ENCODE peak calls at places on chromosome 1, in five cellular contexts. Z is IMR-90, E is stomach, V is prostate gland, W is keratinocyte. J is an unnamed sample.

GRCh38 chr1:115978292-115978941 is 2.1 kb downstream of the SLC22A15 start:
- DNase-seq in Z (no peak), E (no peak), V (no peak), W (no peak), J (no peak)

GRCh38 chr1:225341642-225342041 is 86.2 kb downstream of the LBR start:
- DNase-seq in Z (no peak), E (no peak), V (no peak), W (no peak), J (no peak)

GRCh38 chr1:190975827-190976226 is 498.2 kb upstream of the BRINP3 start:
- DNase-seq in Z (no peak), E (no peak), V (no peak), W (no peak), J (no peak)

GRCh38 chr1:32345289-32345827 is 9.3 kb upstream of the MARCKSL1 start:
- DNase-seq in Z (peak; percentile 45), E (peak; percentile 52), V (no peak), W (no peak), J (no peak)

GRCh38 chr1:109207472-109208103 is 6.1 kb upstream of the SARS1 start:
- DNase-seq in Z (no peak), E (no peak), V (no peak), W (no peak), J (no peak)

GRCh38 chr1:218467101-218467728 is 122.1 kb downstream of the TGFB2 start:
- DNase-seq in Z (peak; percentile 90), E (no peak), V (no peak), W (no peak), J (peak; percentile 97)

GRCh38 chr1:156772222-156772621 is 4.9 kb downstream of the PRCC start:
- DNase-seq in Z (no peak), E (no peak), V (no peak), W (no peak), J (no peak)

GRCh38 chr1:221237587-221237986 is 358.3 kb downstream of the HLX start:
- DNase-seq in Z (no peak), E (no peak), V (no peak), W (no peak), J (no peak)

GRCh38 chr1:240831191-240831631 is 219.3 kb upstream of the GREM2 start:
- DNase-seq in Z (peak; percentile 53), E (no peak), V (no peak), W (no peak), J (peak; percentile 76)

DNA sequence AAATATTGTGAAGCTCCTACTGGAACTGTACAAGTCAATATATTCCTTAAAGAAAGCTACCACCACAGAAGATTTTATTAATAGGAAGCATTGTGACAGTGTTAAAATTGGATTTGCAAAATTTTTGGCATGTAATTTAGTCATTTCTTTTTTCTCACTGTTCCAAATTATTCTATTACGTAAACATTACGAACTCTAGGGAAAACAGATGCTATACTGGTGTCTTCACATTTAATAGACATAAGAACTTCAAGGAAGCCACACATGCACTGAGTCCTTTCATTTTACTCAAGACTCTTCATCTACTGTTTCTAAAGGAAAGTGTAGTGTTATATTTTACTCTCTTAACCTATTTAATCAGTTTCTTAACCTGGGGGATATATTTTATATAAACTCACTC is 135.4 kb downstream of the HMCN1 start:
- DNase-seq in Z (no peak), E (no peak), V (no peak), W (no peak), J (no peak)
- TF ChIP-seq CTCF in Z (no peak), E (no peak), V (no peak), W (no peak), J (no peak)

GRCh38 chr1:34792424-34792823 is 375 bp upstream of the GJA4 start:
- DNase-seq in Z (no peak), E (no peak), V (no peak), W (no peak), J (no peak)
- H3K4me3 ChIP-seq in Z (no peak overlapping the region), E (peak overlapping the region; percentile 48), V (peak overlapping the region; percentile 19), W (no peak overlapping the region), J (no peak overlapping the region)

GRCh38 chr1:229075217-229075616 is 195.7 kb upstream of the RAB4A start:
- DNase-seq in Z (no peak), E (no peak), V (no peak), W (no peak), J (no peak)

GRCh38 chr1:229079196-229079595 is 191.7 kb upstream of the RAB4A start:
- DNase-seq in Z (no peak), E (no peak), V (no peak), W (no peak), J (no peak)

GRCh38 chr1:229080361-229080760 is 190.6 kb upstream of the RAB4A start:
- DNase-seq in Z (no peak), E (no peak), V (no peak), W (no peak), J (no peak)

GRCh38 chr1:229076217-229076616 is 194.7 kb upstream of the RAB4A start:
- DNase-seq in Z (no peak), E (no peak), V (no peak), W (no peak), J (no peak)
- H3K27me3 ChIP-seq in Z (peaks cover 11% of the 10 kb centered on the region), E (no peaks in the 10 kb centered on the region), V (no peaks in the 10 kb centered on the region), W (peaks cover 6% of the 10 kb centered on the region), J (no peaks in the 10 kb centered on the region)

GRCh38 chr1:99648107-99648506 is 2.2 kb downstream of the PALMD start:
- DNase-seq in Z (no peak), E (no peak), V (peak; percentile 60), W (no peak), J (no peak)
- TF ChIP-seq CTCF in Z (no peak), E (no peak), V (peak; percentile 39), W (peak; percentile 73), J (no peak)

GRCh38 chr1:161090617-161091016 is 1.3 kb upstream of the NECTIN4 start:
- DNase-seq in Z (no peak), E (no peak), V (no peak), W (no peak), J (no peak)

GRCh38 chr1:161089938-161090337 is 580 bp upstream of the NECTIN4 start:
- DNase-seq in Z (no peak), E (no peak), V (no peak), W (no peak), J (no peak)

GRCh38 chr1:161089251-161089924 is at the start of gene NECTIN4:
- DNase-seq in Z (no peak), E (peak; percentile 87), V (peak; percentile 78), W (no peak), J (no peak)

GRCh38 chr1:161086457-161086856 is 2.9 kb downstream of the NECTIN4 start:
- DNase-seq in Z (no peak), E (no peak), V (no peak), W (no peak), J (no peak)

GRCh38 chr1:161088587-161089110 is 709 bp downstream of the NECTIN4 start:
- DNase-seq in Z (peak; percentile 63), E (no peak), V (no peak), W (no peak), J (no peak)
- H3K4me3 ChIP-seq in Z (no peak overlapping the region), E (peak overlapping the region; percentile 50), V (peak overlapping the region; percentile 38), W (peak overlapping the region; percentile 41), J (no peak overlapping the region)

GRCh38 chr1:90838720-90839119 is 121.6 kb upstream of the BARHL2 start:
- DNase-seq in Z (no peak), E (no peak), V (no peak), W (no peak), J (no peak)
- H3K27me3 ChIP-seq in Z (peaks cover 84% of the 10 kb centered on the region), E (peaks cover 20% of the 10 kb centered on the region), V (peaks cover 25% of the 10 kb centered on the region), W (peaks cover 83% of the 10 kb centered on the region), J (peaks cover 31% of the 10 kb centered on the region)

DNA sequence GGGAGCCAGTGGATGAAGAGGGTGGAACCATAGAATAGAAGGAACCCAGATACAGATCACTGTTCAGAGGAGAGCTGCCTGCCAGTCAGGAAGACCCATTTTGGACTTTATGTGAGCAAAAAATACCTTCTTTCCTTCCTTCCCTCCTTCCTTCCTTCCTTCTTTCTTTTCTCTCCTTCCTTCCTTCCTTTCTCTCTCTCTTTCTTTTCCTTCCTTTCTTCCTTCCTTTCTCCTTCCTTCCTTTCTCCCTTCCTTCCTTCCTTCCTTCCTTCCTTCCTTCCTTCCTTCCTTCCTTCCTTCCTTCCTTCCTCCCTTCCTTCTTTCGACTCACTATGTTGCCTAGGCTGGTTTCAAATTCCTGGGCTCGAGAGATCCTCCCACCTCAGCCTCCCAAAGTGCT is 22.1 kb upstream of the FMOD start:
- DNase-seq in Z (no peak), E (no peak), V (no peak), W (no peak), J (no peak)
- TF ChIP-seq CTCF in Z (no peak), E (no peak), V (no peak), W (no peak), J (no peak)